ENCODE peak calls at places on chromosome 22, in seven cellular contexts. B is HCT116; X is activated effector memory CD4-positive, alpha-beta T cell treated with anti-CD3 and anti-CD28 coated beads, Interleukin-2, amount 50 U/mL, for 16 hours; E is cardiac muscle cell; Q is WTC11; K is cardiac fibroblast; J is substantia nigra. P is an unnamed sample.

GRCh38 chr22:38017272-38017920 is 33.0 kb upstream of the SOX10 start:
- DNase-seq in Q (no peak), X (no peak), E (no peak), J (peak), B (no peak), K (peak), P (peak)

GRCh38 chr22:43901976-43902643 is 10.3 kb upstream of the PNPLA5 start:
- DNase-seq in Q (no peak), J (no peak), X (no peak), B (no peak), E (peak), K (peak), P (peak)

GRCh38 chr22:35643991-35644390 is 4.3 kb upstream of the APOL6 start:
- DNase-seq in B (no peak), Q (no peak), E (no peak), K (no peak), J (no peak), X (no peak), P (no peak)

GRCh38 chr22:47121791-47122190 is 359.3 kb downstream of the TBC1D22A start:
- DNase-seq in X (peak), K (no peak), B (no peak), J (no peak), Q (no peak), E (no peak), P (no peak)

GRCh38 chr22:40310081-40310770 is 36.1 kb upstream of the ADSL start:
- DNase-seq in Q (no peak), X (no peak), E (no peak), K (peak), B (no peak), J (no peak), P (peak)

GRCh38 chr22:46627806-46628482 is 7.8 kb downstream of the GRAMD4 start:
- DNase-seq in X (no peak), B (no peak), Q (no peak), J (no peak), K (no peak), E (no peak), P (no peak)

GRCh38 chr22:32796865-32797573 is 4.5 kb upstream of the TIMP3 start:
- DNase-seq in K (peak), X (peak), J (peak), E (peak), Q (peak), B (peak), P (peak)

GRCh38 chr22:20128902-20129746 is 2.5 kb upstream of the ZDHHC8 start:
- DNase-seq in Q (peak), J (peak), X (peak), K (peak), E (peak), B (no peak), P (peak)

GRCh38 chr22:29225422-29226090 is 19.9 kb downstream of the EMID1 start:
- DNase-seq in K (peak), J (no peak), Q (no peak), B (no peak), E (no peak), X (no peak), P (no peak)

GRCh38 chr22:23088199-23088604 is 17.9 kb downstream of the GNAZ start:
- DNase-seq in B (no peak), E (no peak), X (peak), K (no peak), J (no peak), Q (peak), P (no peak)

GRCh38 chr22:39252461-39253391 is 7.9 kb upstream of the PDGFB start:
- DNase-seq in Q (no peak), B (no peak), J (no peak), K (no peak), X (no peak), E (no peak), P (peak)

GRCh38 chr22:32469799-32470212 is 4.8 kb upstream of the FBXO7 start:
- DNase-seq in E (no peak), J (peak), K (peak), Q (no peak), B (peak), X (no peak), P (peak)

GRCh38 chr22:23841736-23842404 is 3.1 kb upstream of the DERL3 start:
- DNase-seq in E (peak), Q (no peak), X (no peak), K (no peak), J (no peak), B (no peak), P (no peak)

GRCh38 chr22:48756146-48757111 is 1071.2 kb downstream of the BRD1 start:
- DNase-seq in E (no peak), X (peak), J (no peak), Q (peak), K (no peak), B (no peak), P (no peak)

GRCh38 chr22:24801906-24802504 is 4.0 kb upstream of the SGSM1 start:
- DNase-seq in E (no peak), J (no peak), Q (no peak), X (no peak), B (no peak), K (no peak), P (no peak)

GRCh38 chr22:29184886-29185575 is 20.7 kb upstream of the EMID1 start:
- DNase-seq in B (no peak), X (no peak), K (no peak), E (no peak), Q (no peak), J (no peak), P (no peak)

GRCh38 chr22:46923394-46923793 is 160.9 kb downstream of the TBC1D22A start:
- DNase-seq in Q (no peak), B (no peak), K (no peak), X (peak), J (no peak), E (no peak), P (no peak)

GRCh38 chr22:23984430-23984829 is 4.5 kb downstream of the GSTT2 start:
- DNase-seq in B (peak), K (peak), X (peak), Q (peak), E (peak), J (no peak), P (peak)

GRCh38 chr22:37806409-37807338 is 1.1 kb upstream of the GCAT start:
- DNase-seq in X (no peak), E (peak), J (no peak), B (no peak), Q (peak), K (peak), P (peak)

GRCh38 chr22:20243545-20244249 is 24.4 kb downstream of the RTN4R start:
- DNase-seq in J (peak), K (peak), B (no peak), Q (no peak), X (peak), E (peak), P (peak)

GRCh38 chr22:50146440-50147228 is 23.9 kb upstream of the PANX2 start:
- DNase-seq in K (peak), Q (no peak), X (no peak), J (peak), B (peak), E (peak), P (peak)